ENCODE peak calls at places on chromosomes 11 and 22, in eight cellular contexts. One of them, this sample, is unnamed.

GRCh38 chr11:64322925-64323260 is 5.0 kb downstream of the PRDX5 start:
- DNase-seq in left ventricle myocardium inferior: no peak
- DNase-seq in coronary artery: no peak
- DNase-seq in NCI-H1092 treated with DMSO at 0.1 percent for 48 hours: no peak
- DNase-seq in sigmoid colon: no peak
- DNase-seq in nucleus accumbens: no peak
- DNase-seq in Calu3: no peak
- DNase-seq in kidney tubule cell: no peak
- DNase-seq in this sample: no peak

GRCh38 chr11:46332568-46333128 is 14.6 kb upstream of the DGKZ start:
- DNase-seq in sigmoid colon: no peak
- DNase-seq in coronary artery: no peak
- DNase-seq in kidney tubule cell: no peak
- DNase-seq in NCI-H1092 treated with DMSO at 0.1 percent for 48 hours: peak
- DNase-seq in nucleus accumbens: no peak
- DNase-seq in left ventricle myocardium inferior: no peak
- DNase-seq in Calu3: no peak
- DNase-seq in this sample: no peak

GRCh38 chr11:1870721-1871466 is 18.0 kb downstream of the LSP1 start:
- DNase-seq in sigmoid colon: peak
- DNase-seq in coronary artery: no peak
- DNase-seq in NCI-H1092 treated with DMSO at 0.1 percent for 48 hours: no peak
- DNase-seq in nucleus accumbens: no peak
- DNase-seq in left ventricle myocardium inferior: peak
- DNase-seq in Calu3: no peak
- DNase-seq in kidney tubule cell: no peak
- DNase-seq in this sample: no peak

GRCh38 chr11:122103366-122103765 is 12.6 kb downstream of the BLID start:
- DNase-seq in NCI-H1092 treated with DMSO at 0.1 percent for 48 hours: no peak
- DNase-seq in sigmoid colon: no peak
- DNase-seq in coronary artery: no peak
- DNase-seq in Calu3: no peak
- DNase-seq in nucleus accumbens: no peak
- DNase-seq in kidney tubule cell: no peak
- DNase-seq in left ventricle myocardium inferior: no peak
- DNase-seq in this sample: peak

GRCh38 chr11:23127706-23128105 is 267.4 kb upstream of the CCDC179 start:
- DNase-seq in nucleus accumbens: no peak
- DNase-seq in kidney tubule cell: no peak
- DNase-seq in sigmoid colon: no peak
- DNase-seq in NCI-H1092 treated with DMSO at 0.1 percent for 48 hours: no peak
- DNase-seq in left ventricle myocardium inferior: no peak
- DNase-seq in coronary artery: no peak
- DNase-seq in Calu3: no peak
- DNase-seq in this sample: no peak

GRCh38 chr11:108693852-108694251 is 29.0 kb downstream of the DDX10 start:
- DNase-seq in left ventricle myocardium inferior: no peak
- DNase-seq in NCI-H1092 treated with DMSO at 0.1 percent for 48 hours: no peak
- DNase-seq in kidney tubule cell: peak
- DNase-seq in nucleus accumbens: no peak
- DNase-seq in Calu3: no peak
- DNase-seq in sigmoid colon: no peak
- DNase-seq in coronary artery: no peak
- DNase-seq in this sample: peak

GRCh38 chr11:125378083-125378482 is 118.0 kb downstream of the FEZ1 start:
- DNase-seq in coronary artery: no peak
- DNase-seq in kidney tubule cell: no peak
- DNase-seq in Calu3: no peak
- DNase-seq in left ventricle myocardium inferior: no peak
- DNase-seq in NCI-H1092 treated with DMSO at 0.1 percent for 48 hours: no peak
- DNase-seq in sigmoid colon: no peak
- DNase-seq in nucleus accumbens: no peak
- DNase-seq in this sample: no peak

GRCh38 chr22:37370306-37370979 is 56.8 kb downstream of the ELFN2 start:
- DNase-seq in coronary artery: peak
- DNase-seq in Calu3: no peak
- DNase-seq in kidney tubule cell: no peak
- DNase-seq in sigmoid colon: peak
- DNase-seq in NCI-H1092 treated with DMSO at 0.1 percent for 48 hours: no peak
- DNase-seq in nucleus accumbens: no peak
- DNase-seq in left ventricle myocardium inferior: peak
- DNase-seq in this sample: no peak

GRCh38 chr11:44889266-44889665 is 61.4 kb downstream of the TP53I11 start:
- DNase-seq in sigmoid colon: no peak
- DNase-seq in kidney tubule cell: peak
- DNase-seq in Calu3: no peak
- DNase-seq in NCI-H1092 treated with DMSO at 0.1 percent for 48 hours: no peak
- DNase-seq in nucleus accumbens: no peak
- DNase-seq in left ventricle myocardium inferior: no peak
- DNase-seq in coronary artery: no peak
- DNase-seq in this sample: peak

This sample was measured in EL.